ENCODE peak calls at places on chromosome 21, in five cellular contexts. M is prostate gland, V is fibroblast of pulmonary artery, Y is aorta, S is GM23338. H is an unnamed sample.

GRCh38 chr21:31326478-31327247 is 17.4 kb downstream of the TIAM1 start:
- DNase-seq in M (no peak), S (no peak), Y (no peak), V (peak), H (no peak)

GRCh38 chr21:17461014-17461413 is 51.8 kb upstream of the CXADR start:
- DNase-seq in M (peak), Y (no peak), S (no peak), V (peak), H (peak)

GRCh38 chr21:8991088-8991907 is 1530.1 kb upstream of the TPTE start:
- DNase-seq in V (no peak), Y (no peak), S (peak), M (no peak), H (no peak)

GRCh38 chr21:31220567-31220966 is 123.5 kb downstream of the TIAM1 start:
- DNase-seq in Y (no peak), S (no peak), V (peak), M (no peak), H (no peak)

GRCh38 chr21:32712043-32712442 is 15.8 kb downstream of the SYNJ1 start:
- DNase-seq in S (no peak), Y (no peak), M (no peak), V (no peak), H (no peak)

GRCh38 chr21:38787461-38788274 is 18.1 kb upstream of the ETS2 start:
- DNase-seq in V (peak), Y (no peak), M (peak), S (peak), H (peak)

GRCh38 chr21:18114735-18115134 is 129.9 kb upstream of the CHODL start:
- DNase-seq in Y (no peak), V (no peak), S (no peak), M (no peak), H (no peak)

GRCh38 chr21:31878831-31879230 is 6.0 kb downstream of the HUNK start:
- DNase-seq in Y (no peak), M (no peak), S (no peak), V (no peak), H (no peak)

GRCh38 chr21:23660560-23660959 is 1946.7 kb downstream of the MRPL39 start:
- DNase-seq in Y (no peak), M (no peak), V (no peak), S (no peak), H (no peak)

GRCh38 chr21:37430184-37430821 is 63.7 kb downstream of the DYRK1A start:
- DNase-seq in M (peak), S (no peak), V (no peak), Y (no peak), H (no peak)

GRCh38 chr21:31278511-31279155 is 65.4 kb downstream of the TIAM1 start:
- DNase-seq in V (peak), Y (no peak), S (no peak), M (no peak), H (no peak)

GRCh38 chr21:46229923-46230260 is 1.3 kb upstream of the LSS start:
- DNase-seq in S (no peak), M (no peak), Y (no peak), V (no peak), H (no peak)
- H3K4me3 ChIP-seq in S (peak), M (peak), Y (no peak), V (peak), H (peak)

DNA sequence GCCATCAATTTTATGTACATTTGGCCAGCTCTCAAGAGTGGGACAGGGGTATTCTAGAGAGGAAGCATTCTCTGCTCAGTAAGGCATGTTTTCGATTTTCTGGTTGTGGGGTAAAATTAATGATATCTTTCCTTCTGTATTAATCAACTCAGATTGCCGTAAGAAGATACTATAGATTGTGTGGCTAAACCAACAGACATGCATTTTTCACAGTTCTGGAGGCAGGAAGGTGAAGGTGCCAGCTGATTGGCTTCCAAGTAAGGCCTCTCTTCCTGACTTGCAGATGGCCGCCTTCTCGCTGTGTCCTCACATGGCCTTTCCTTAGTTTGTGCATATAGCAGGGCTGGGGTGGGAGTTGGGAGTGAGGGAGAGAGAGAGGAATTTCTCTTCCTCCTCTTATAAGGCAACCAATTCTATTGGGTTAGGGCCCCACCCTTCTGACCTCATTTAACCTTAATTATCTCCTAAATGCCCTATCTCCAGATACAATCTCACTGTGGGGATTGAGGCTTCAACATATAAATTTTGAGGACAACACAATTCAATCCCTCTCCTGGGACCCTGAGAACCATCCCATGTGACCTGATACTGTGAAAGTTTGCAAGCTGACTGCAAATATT is 52.3 kb upstream of the MRPS6 start:
- DNase-seq in M (no peak), V (no peak), Y (no peak), S (no peak), H (no peak)
- H3K4me3 ChIP-seq in M (no peak), V (no peak), Y (no peak), S (no peak), H (no peak)

DNA sequence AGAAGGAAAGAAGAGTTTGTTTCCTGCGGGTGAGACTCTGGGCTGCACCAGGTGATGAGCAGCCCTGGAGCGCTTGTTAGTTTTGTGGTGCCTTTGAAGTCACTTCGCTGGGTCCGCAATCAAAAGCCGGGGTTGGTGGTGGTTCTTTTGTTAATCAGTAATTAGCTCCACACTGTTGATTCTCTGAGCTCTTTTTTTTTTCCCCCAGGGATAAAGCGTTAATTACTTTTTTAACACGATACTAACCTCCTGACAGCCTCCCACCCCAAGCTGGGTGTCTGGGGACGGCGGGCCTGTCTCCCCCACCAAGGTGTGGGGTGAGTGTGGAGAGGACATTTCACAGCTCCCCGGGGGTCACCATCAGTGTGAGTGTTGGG is 56.6 kb downstream of the AGPAT3 start:
- DNase-seq in Y (peak), M (no peak), S (peak), V (no peak), H (no peak)
- H3K4me3 ChIP-seq in Y (no peak), M (no peak), S (no peak), V (no peak), H (no peak)

GRCh38 chr21:15064576-15065380 is at the start of gene NRIP1:
- DNase-seq in V (peak), Y (peak), S (peak), M (peak), H (peak)
- H3K4me3 ChIP-seq in V (peak), Y (peak), S (peak), M (peak), H (peak)

DNA sequence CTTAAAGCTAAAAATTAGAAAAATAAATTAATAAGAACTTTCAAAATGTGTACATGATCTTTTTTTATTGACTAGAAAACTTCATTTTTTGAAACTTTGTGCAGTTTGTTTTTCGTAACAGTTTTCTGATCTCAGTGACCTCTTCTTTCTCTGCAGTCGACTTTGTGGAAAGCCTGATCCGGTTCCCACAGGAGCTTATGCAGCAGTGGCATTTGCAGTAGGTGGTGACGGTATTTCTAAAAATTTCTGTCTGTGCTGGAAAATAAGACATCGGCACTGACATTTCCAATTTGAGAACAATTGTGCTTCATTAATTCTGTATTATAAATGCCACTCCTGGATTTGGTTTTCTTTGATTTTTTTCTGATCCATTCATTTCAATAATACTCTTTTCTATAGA is 68.8 kb downstream of the CLDN17 start:
- DNase-seq in Y (no peak), V (no peak), M (no peak), S (no peak), H (no peak)
- H3K4me3 ChIP-seq in Y (no peak), V (no peak), M (no peak), S (no peak), H (no peak)

GRCh38 chr21:45176141-45176540 is 101.8 kb downstream of the ADARB1 start:
- DNase-seq in Y (no peak), M (no peak), V (no peak), S (no peak), H (no peak)
- H3K4me3 ChIP-seq in Y (no peak), M (no peak), V (no peak), S (no peak), H (no peak)

H was measured in colonic mucosa.